ENCODE peak calls at places on chromosomes 3 and 15, in six cellular contexts. G, P, V, N, C and M are unnamed samples.

GRCh38 chr15:33153548-33153947 is 41.0 kb downstream of the FMN1 start:
- DNase-seq in P (no peak), C (no peak), N (no peak), G (no peak), V (no peak), M (no peak)

GRCh38 chr3:32842987-32843386 is 25.2 kb downstream of the TRIM71 start:
- DNase-seq in P (no peak), N (no peak), C (no peak), G (no peak), V (no peak), M (no peak)

GRCh38 chr15:38130739-38131498 is 121.7 kb upstream of the SPRED1 start:
- DNase-seq in G (peak; percentile 99), C (peak; percentile 98), P (peak; percentile 69), V (no peak), N (peak; percentile 95), M (no peak)

GRCh38 chr3:197790033-197790432 is 1.0 kb upstream of the LRCH3 start:
- DNase-seq in C (no peak), P (no peak), V (no peak), G (no peak), N (no peak), M (no peak)

GRCh38 chr15:68795298-68795848 is 25.3 kb downstream of the ANP32A start:
- DNase-seq in C (peak; percentile 79), V (peak; percentile 49), P (peak; percentile 93), N (peak; percentile 85), G (peak; percentile 93), M (peak; percentile 55)

GRCh38 chr15:71008250-71008870 is 106.9 kb upstream of the THSD4 start:
- DNase-seq in P (no peak), G (no peak), N (no peak), C (no peak), V (no peak), M (no peak)

GRCh38 chr3:125055913-125056705 is at the start of gene HEG1:
- DNase-seq in V (peak; percentile 65), P (peak; percentile 85), G (peak; percentile 93), C (peak; percentile 93), N (peak; percentile 90), M (peak; percentile 66)

GRCh38 chr3:196246612-196247308 is 30.4 kb downstream of the SLC51A start:
- DNase-seq in C (no peak), V (no peak), P (no peak), G (peak; percentile 18), N (no peak), M (no peak)

GRCh38 chr3:37387462-37387861 is 213.1 kb upstream of the LRRFIP2 start:
- DNase-seq in N (no peak), V (no peak), P (no peak), G (no peak), C (no peak), M (no peak)

GRCh38 chr3:82133070-82133606 is 371.7 kb upstream of the GBE1 start:
- DNase-seq in N (peak; percentile 38), P (peak; percentile 27), V (peak; percentile 54), C (peak; percentile 79), G (peak; percentile 82), M (no peak)

GRCh38 chr15:31461375-31461774 is 134.7 kb downstream of the KLF13 start:
- DNase-seq in P (no peak), C (no peak), N (peak; percentile 11), V (no peak), G (no peak), M (no peak)

GRCh38 chr3:97957617-97958311 is 14.5 kb downstream of the RIOX2 start:
- DNase-seq in N (no peak), P (peak; percentile 25), G (no peak), C (peak; percentile 53), V (no peak), M (no peak)

GRCh38 chr15:78396186-78396814 is 41.7 kb upstream of the IREB2 start:
- DNase-seq in V (no peak), N (no peak), C (no peak), P (no peak), G (no peak), M (no peak)

GRCh38 chr15:26838742-26839460 is 28.0 kb upstream of the GABRA5 start:
- DNase-seq in P (no peak), N (no peak), G (no peak), C (no peak), V (peak; percentile 18), M (no peak)

GRCh38 chr3:125231895-125232294 is 19.3 kb upstream of the SLC12A8 start:
- DNase-seq in G (peak; percentile 65), C (peak; percentile 85), N (no peak), P (no peak), V (no peak), M (no peak)

GRCh38 chr3:136141891-136142290 is 54.2 kb downstream of the MSL2 start:
- DNase-seq in P (no peak), G (peak; percentile 36), N (no peak), C (no peak), V (no peak), M (no peak)

GRCh38 chr3:189372205-189372764 is 200.5 kb downstream of the TPRG1 start:
- DNase-seq in G (no peak), P (no peak), N (no peak), V (no peak), C (no peak), M (no peak)

GRCh38 chr15:40338921-40339620 is 1.7 kb downstream of the CCDC9B start:
- DNase-seq in V (no peak), P (peak; percentile 26), C (peak; percentile 72), G (peak; percentile 91), N (peak; percentile 62), M (no peak)

DNA sequence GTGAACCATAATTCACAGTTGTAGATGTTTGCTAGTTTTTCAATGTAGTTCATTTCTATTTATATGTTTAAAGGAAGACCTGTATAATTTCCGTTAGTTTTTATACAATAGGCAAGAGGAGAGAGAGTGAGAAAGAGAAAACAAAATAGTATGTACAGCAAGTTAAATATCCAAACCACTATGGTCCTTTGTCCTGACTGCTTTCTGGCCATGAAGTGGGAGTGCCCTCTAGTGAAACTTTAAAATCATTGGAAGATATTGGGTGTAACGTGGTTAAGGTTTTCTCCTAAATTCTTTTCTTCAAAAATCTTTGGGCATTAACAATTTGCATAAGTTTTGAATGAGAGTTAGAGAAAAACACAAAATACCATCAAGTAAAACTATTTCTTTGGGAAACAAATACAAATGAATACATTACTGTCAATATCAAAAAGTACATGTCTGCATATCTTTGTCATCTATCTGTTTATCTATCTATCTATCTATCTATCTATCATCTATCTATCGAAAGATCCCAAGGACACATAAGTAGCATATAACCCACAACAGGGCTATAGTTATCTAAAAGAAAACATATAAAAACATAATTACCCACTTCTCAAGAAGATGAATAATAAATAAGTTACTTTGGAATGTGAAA is 534.6 kb upstream of the ATP11B start:
- DNase-seq in V (no peak), P (no peak), N (no peak), C (peak; percentile 51), G (peak; percentile 14), M (no peak)
- TF ChIP-seq CTCF in V (peak; percentile 87), P (peak; percentile 30), N (peak; percentile 42), C (peak; percentile 33), G (no peak), M (no peak)

GRCh38 chr15:29593086-29593485 is 229.2 kb downstream of the TJP1 start:
- DNase-seq in V (no peak), G (no peak), N (no peak), P (no peak), C (no peak), M (no peak)

GRCh38 chr15:29601811-29602210 is 220.5 kb downstream of the TJP1 start:
- DNase-seq in N (no peak), V (no peak), P (no peak), G (no peak), C (no peak), M (no peak)

GRCh38 chr15:29600262-29600661 is 222.0 kb downstream of the TJP1 start:
- DNase-seq in V (no peak), P (no peak), G (no peak), C (no peak), N (no peak), M (no peak)

GRCh38 chr15:29593629-29594028 is 228.6 kb downstream of the TJP1 start:
- DNase-seq in C (no peak), V (no peak), N (no peak), P (no peak), G (no peak), M (no peak)

DNA sequence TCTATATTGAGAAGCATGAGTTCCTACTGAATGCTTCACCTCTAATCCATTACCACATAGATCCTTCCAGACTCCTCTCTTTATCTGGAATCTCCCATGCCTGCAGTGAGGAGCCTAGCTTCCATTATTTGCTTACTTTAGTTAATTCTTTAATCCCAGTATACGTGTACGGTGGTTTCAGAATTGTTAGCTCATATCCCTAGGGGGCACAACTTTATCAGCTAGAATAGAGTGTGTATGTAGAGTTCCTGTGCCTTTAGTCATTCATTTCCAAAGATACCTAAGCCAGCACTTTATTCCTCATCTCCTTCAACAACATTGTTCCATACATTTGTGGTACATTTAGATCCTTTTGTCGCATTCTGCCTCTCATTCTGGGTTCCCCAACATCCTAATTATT is 226.0 kb downstream of the TJP1 start:
- DNase-seq in V (no peak), G (peak; percentile 22), C (peak; percentile 78), P (no peak), N (no peak), M (no peak)
- TF ChIP-seq CTCF in V (no peak), G (peak; percentile 56), C (peak; percentile 33), P (no peak), N (no peak), M (no peak)

GRCh38 chr3:44926172-44926571 is 49.8 kb downstream of the ZDHHC3 start:
- DNase-seq in C (no peak), G (no peak), V (no peak), P (no peak), N (no peak), M (no peak)
- TF ChIP-seq CTCF in C (no peak), G (no peak), V (no peak), P (no peak), N (no peak), M (no peak)

GRCh38 chr15:64841258-64842098 is at the start of gene PLEKHO2:
- DNase-seq in C (peak; percentile 98), N (peak; percentile 98), P (peak; percentile 94), G (peak; percentile 98), V (peak; percentile 92), M (peak; percentile 78)

GRCh38 chr15:64837502-64837901 is 4.2 kb upstream of the PLEKHO2 start:
- DNase-seq in C (no peak), V (no peak), P (no peak), G (no peak), N (no peak), M (no peak)

GRCh38 chr15:64833690-64834089 is 8.0 kb upstream of the PLEKHO2 start:
- DNase-seq in V (no peak), N (no peak), C (no peak), P (no peak), G (no peak), M (no peak)

DNA sequence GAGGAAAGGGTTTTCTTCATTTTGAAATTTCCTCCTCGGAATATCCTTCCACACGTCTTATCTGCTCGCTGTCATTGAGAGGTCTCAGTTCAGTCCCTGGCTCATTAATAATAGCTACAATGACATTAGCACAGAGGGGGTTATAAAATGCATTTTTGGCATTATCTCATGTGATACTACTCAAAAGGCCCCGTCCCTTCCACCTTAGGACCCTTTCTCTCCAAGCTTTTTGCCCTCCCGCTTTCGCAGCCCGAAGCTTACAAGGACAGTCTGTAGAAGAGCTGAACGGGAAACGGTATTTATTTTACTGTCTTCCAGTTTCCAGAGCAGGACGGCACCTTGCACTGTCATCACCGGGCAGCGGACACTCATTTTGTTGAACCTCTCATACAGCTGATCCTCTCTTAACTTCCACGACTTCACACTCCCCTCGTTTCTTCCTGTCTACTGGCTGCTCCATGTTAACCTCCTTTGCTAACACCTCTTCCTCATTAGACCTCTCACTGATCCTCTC is 5.6 kb upstream of the PLEKHO2 start:
- DNase-seq in V (no peak), P (no peak), N (no peak), G (no peak), C (no peak), M (no peak)
- TF ChIP-seq CTCF in V (peak; percentile 27), P (no peak), N (no peak), G (no peak), C (no peak), M (no peak)